ENCODE peak calls at places on chromosomes 12 and 14, in six cellular contexts. V is AG04449, S is Caco-2, Y is gastrocnemius medialis, N is cardiac fibroblast, L is GM06990. P is an unnamed sample.

GRCh38 chr12:68129979-68130378 is 29.6 kb downstream of the IFNG start:
- DNase-seq in V (no peak), S (no peak), Y (no peak), N (no peak), L (no peak), P (no peak)

GRCh38 chr14:91293281-91293680 is 48.8 kb upstream of the GPR68 start:
- DNase-seq in V (no peak), S (no peak), Y (no peak), N (no peak), L (no peak), P (no peak)

GRCh38 chr14:45238988-45239387 is 14.0 kb downstream of the MIS18BP1 start:
- DNase-seq in V (no peak), S (no peak), Y (no peak), N (no peak), L (no peak), P (no peak)

GRCh38 chr12:13452955-13453570 is 256.5 kb downstream of the EMP1 start:
- DNase-seq in V (no peak), S (no peak), Y (no peak), N (no peak), L (no peak), P (no peak)

GRCh38 chr14:105385322-105385637 is 13.1 kb upstream of the TEX22 start:
- DNase-seq in V (no peak), S (no peak), Y (no peak), N (no peak), L (peak; percentile 1), P (no peak)

GRCh38 chr12:75759842-75760260 is 248.4 kb upstream of the KRR1 start:
- DNase-seq in V (peak; percentile 51), S (no peak), Y (no peak), N (peak; percentile 84), L (peak; percentile 9), P (peak; percentile 95)

GRCh38 chr14:94128216-94128839 is 1.1 kb downstream of the IFI27L2 start:
- DNase-seq in V (no peak), S (no peak), Y (no peak), N (no peak), L (no peak), P (no peak)

GRCh38 chr14:100140452-100141132 is 18.9 kb downstream of the DEGS2 start:
- DNase-seq in V (no peak), S (peak; percentile 19), Y (no peak), N (no peak), L (no peak), P (peak; percentile 25)

DNA sequence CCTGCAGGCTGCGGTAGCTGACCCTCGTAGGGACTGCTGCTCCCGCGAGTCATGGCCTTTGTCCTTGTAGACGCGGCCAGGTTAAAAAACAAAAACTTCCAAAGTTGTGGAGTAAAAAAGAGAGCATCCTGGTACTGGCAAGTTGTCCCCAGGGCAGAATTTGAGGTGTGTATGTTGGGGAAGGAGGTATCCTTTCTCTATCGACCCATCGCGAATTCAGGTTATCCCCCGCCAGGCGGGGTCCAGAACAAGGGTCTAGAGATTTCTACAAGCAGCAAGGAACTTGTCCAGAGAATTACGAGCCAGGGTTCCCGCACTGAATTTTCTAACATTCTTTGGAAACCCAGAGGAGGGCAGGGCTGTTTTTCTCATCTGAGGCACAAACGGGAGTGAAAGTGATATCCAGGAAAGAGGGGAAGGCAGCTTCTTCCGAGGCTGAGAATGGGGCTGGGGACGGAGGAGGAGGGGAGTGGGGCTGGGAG is 16.3 kb downstream of the TBX3 start:
- DNase-seq in V (no peak), S (no peak), Y (no peak), N (no peak), L (no peak), P (no peak)
- H3K4me3 ChIP-seq in V (peak overlapping the region; percentile 52), S (peak overlapping the region; percentile 32), Y (peak overlapping the region; percentile 52), N (peak overlapping the region; percentile 48), L (no peak overlapping the region), P (peak overlapping the region; percentile 47)

GRCh38 chr12:119328111-119328510 is 6.4 kb upstream of the CCDC60 start:
- DNase-seq in V (no peak), S (peak; percentile 48), Y (no peak), N (no peak), L (no peak), P (no peak)
- TF ChIP-seq CTCF in V (no peak), S (peak; percentile 56), Y (no peak), N (no peak), L (peak; percentile 56), P (no peak)

DNA sequence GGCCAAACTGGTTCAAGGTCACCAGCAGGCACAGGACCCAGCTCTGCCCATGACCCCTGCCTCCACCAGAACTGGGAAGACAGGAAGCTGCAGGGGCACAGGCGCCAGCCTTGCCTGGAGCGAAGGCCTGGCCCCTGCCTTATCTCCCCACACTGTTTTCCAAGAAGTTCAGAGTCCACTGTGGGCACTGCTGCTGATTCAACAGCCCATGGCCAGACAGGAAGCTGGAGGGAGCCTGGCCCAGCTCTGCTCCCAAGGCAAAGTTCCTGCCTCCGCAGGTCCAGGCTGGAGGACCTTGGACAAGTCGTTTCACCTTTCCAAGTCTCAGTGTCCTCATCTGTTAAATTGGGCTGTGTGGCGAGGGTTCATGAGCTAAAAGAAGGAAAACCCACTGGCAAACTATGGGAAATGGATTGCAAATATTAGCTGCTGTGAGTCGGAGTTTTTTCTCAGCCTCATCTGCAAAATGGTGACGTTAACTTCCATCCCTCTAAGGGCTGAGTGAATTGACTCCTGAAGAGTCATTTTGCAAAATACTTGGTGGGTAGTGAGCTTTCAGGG is 1.2 kb downstream of the PHETA1 start:
- DNase-seq in V (no peak), S (peak; percentile 72), Y (no peak), N (no peak), L (no peak), P (peak; percentile 27)
- H3K4me3 ChIP-seq in V (peak overlapping the region; percentile 83), S (peak overlapping the region; percentile 50), Y (peak overlapping the region; percentile 80), N (peak overlapping the region; percentile 92), L (no peak overlapping the region), P (peak overlapping the region; percentile 73)

DNA sequence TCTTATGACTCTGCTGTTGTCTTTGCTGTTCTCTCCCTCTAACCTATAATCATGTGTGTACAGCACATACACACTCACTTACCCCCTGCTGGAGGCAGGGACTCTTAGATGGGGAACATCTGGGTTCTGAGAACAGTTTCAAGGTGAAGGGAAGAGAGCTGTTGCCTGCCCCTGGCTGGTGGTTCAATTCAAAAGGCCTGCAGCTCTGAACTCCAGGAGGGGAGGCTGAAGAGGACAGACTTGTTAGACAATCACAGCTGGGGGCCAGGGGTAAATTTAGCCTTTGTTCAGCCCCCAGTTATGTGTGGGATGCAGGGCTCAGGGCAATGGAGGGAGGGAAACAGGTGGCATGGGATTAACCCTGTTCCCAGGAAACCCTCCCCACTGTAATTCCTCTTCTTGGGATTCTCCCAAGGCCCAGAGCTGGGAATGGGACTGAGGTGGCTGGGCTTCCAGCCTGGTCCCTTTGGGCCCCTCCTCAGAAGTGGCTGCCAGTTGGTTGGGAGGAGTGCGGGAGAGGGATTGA is 1.9 kb downstream of the MYL6B start:
- DNase-seq in V (no peak), S (no peak), Y (no peak), N (no peak), L (no peak), P (no peak)
- TF ChIP-seq CTCF in V (no peak), S (no peak), Y (no peak), N (no peak), L (no peak), P (no peak)

GRCh38 chr12:82832981-82833380 is 146.3 kb downstream of the TMTC2 start:
- DNase-seq in V (no peak), S (no peak), Y (no peak), N (no peak), L (no peak), P (no peak)
- H3K4me3 ChIP-seq in V (no peak overlapping the region), S (no peak overlapping the region), Y (no peak overlapping the region), N (no peak overlapping the region), L (no peak overlapping the region), P (no peak overlapping the region)

DNA sequence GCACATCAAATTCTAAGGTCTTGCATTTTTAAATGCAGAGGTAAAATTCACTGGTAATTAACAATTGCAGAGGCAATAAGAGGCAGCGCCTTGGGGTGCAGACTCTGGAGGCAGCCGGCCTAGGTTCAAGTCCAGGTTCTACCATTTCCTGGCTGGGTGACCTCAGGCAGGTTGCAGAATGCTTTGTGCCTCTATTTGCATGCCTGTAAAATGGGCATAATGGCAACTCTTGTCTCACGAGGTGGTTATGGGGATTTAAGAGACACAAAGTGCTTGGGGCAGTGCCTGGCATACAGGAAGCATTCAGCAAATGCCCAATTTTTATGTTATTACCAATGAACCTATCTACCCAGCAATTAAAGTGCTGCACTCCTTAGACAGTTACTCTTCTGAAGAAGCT is 180.0 kb upstream of the LHX5 start:
- DNase-seq in V (no peak), S (no peak), Y (no peak), N (no peak), L (no peak), P (no peak)
- TF ChIP-seq CTCF in V (no peak), S (no peak), Y (no peak), N (no peak), L (no peak), P (no peak)

GRCh38 chr14:96364911-96365310 is 1.6 kb downstream of the GSKIP start:
- DNase-seq in V (no peak), S (no peak), Y (no peak), N (no peak), L (no peak), P (no peak)
- H3K4me3 ChIP-seq in V (peak overlapping the region; percentile 84), S (peak overlapping the region; percentile 95), Y (no peak overlapping the region), N (no peak overlapping the region), L (peak overlapping the region; percentile 87), P (no peak overlapping the region)

GRCh38 chr14:67418368-67419174 is 6.6 kb upstream of the PLEK2 start:
- DNase-seq in V (no peak), S (no peak), Y (no peak), N (peak; percentile 15), L (no peak), P (no peak)

GRCh38 chr14:67421356-67422224 is 9.6 kb upstream of the PLEK2 start:
- DNase-seq in V (no peak), S (no peak), Y (no peak), N (no peak), L (no peak), P (no peak)

GRCh38 chr14:67417633-67418032 is 5.7 kb upstream of the PLEK2 start:
- DNase-seq in V (no peak), S (no peak), Y (no peak), N (peak; percentile 23), L (no peak), P (no peak)

GRCh38 chr14:67423424-67423823 is 11.5 kb upstream of the PLEK2 start:
- DNase-seq in V (no peak), S (no peak), Y (no peak), N (no peak), L (no peak), P (no peak)

GRCh38 chr14:67420102-67420739 is 8.3 kb upstream of the PLEK2 start:
- DNase-seq in V (no peak), S (peak; percentile 36), Y (no peak), N (no peak), L (no peak), P (no peak)
- TF ChIP-seq CTCF in V (peak; percentile 15), S (peak; percentile 36), Y (no peak), N (peak; percentile 60), L (peak; percentile 71), P (peak; percentile 41)